ENCODE peak calls at places on chromosomes 1 and 21, in seven cellular contexts. One of them, this sample, is unnamed.

GRCh38 chr1:89953072-89953626 is 41.8 kb upstream of the ZNF326 start:
- DNase-seq in ovary: no peak
- DNase-seq in heart left ventricle: peak; percentile 37
- DNase-seq in H1: peak; percentile 52
- DNase-seq in SJSA1: peak; percentile 92
- DNase-seq in OCI-LY7: peak; percentile 38
- DNase-seq in neuronal stem cell: no peak
- DNase-seq in this sample: no peak

GRCh38 chr1:89872567-89872966 is 51.7 kb downstream of the LRRC8D start:
- DNase-seq in ovary: no peak
- DNase-seq in heart left ventricle: no peak
- DNase-seq in H1: no peak
- DNase-seq in SJSA1: no peak
- DNase-seq in OCI-LY7: no peak
- DNase-seq in neuronal stem cell: no peak
- DNase-seq in this sample: no peak

GRCh38 chr1:109283748-109284600 is 1.0 kb upstream of the PSRC1 start:
- DNase-seq in ovary: no peak
- DNase-seq in heart left ventricle: no peak
- DNase-seq in H1: no peak
- DNase-seq in SJSA1: no peak
- DNase-seq in OCI-LY7: no peak
- DNase-seq in neuronal stem cell: no peak
- DNase-seq in this sample: no peak

GRCh38 chr1:204971700-204972336 is 71.2 kb upstream of the CNTN2 start:
- DNase-seq in ovary: no peak
- DNase-seq in heart left ventricle: no peak
- DNase-seq in H1: no peak
- DNase-seq in SJSA1: no peak
- DNase-seq in OCI-LY7: no peak
- DNase-seq in neuronal stem cell: no peak
- DNase-seq in this sample: no peak

GRCh38 chr1:187516874-187517273 is 688.1 kb downstream of the PLA2G4A start:
- DNase-seq in ovary: no peak
- DNase-seq in heart left ventricle: no peak
- DNase-seq in H1: no peak
- DNase-seq in SJSA1: no peak
- DNase-seq in OCI-LY7: no peak
- DNase-seq in neuronal stem cell: no peak
- DNase-seq in this sample: no peak

GRCh38 chr21:35525443-35525842 is 476.3 kb upstream of the RUNX1 start:
- DNase-seq in ovary: no peak
- DNase-seq in heart left ventricle: no peak
- DNase-seq in H1: no peak
- DNase-seq in SJSA1: no peak
- DNase-seq in OCI-LY7: peak; percentile 11
- DNase-seq in neuronal stem cell: no peak
- DNase-seq in this sample: no peak

GRCh38 chr1:58000821-58001220 is 545.7 kb downstream of the OMA1 start:
- DNase-seq in ovary: no peak
- DNase-seq in heart left ventricle: no peak
- DNase-seq in H1: no peak
- DNase-seq in SJSA1: no peak
- DNase-seq in OCI-LY7: no peak
- DNase-seq in neuronal stem cell: no peak
- DNase-seq in this sample: no peak

GRCh38 chr21:46126321-46127238 is 28.7 kb downstream of the COL6A2 start:
- DNase-seq in ovary: peak; percentile 14
- DNase-seq in heart left ventricle: peak; percentile 26
- DNase-seq in H1: peak; percentile 39
- DNase-seq in SJSA1: peak; percentile 42
- DNase-seq in OCI-LY7: no peak
- DNase-seq in neuronal stem cell: no peak
- DNase-seq in this sample: peak; percentile 10

GRCh38 chr21:15257646-15258045 is 192.8 kb upstream of the NRIP1 start:
- DNase-seq in ovary: no peak
- DNase-seq in heart left ventricle: no peak
- DNase-seq in H1: no peak
- DNase-seq in SJSA1: no peak
- DNase-seq in OCI-LY7: no peak
- DNase-seq in neuronal stem cell: no peak
- DNase-seq in this sample: no peak

GRCh38 chr1:67522001-67522441 is 91.8 kb upstream of the SERBP1 start:
- DNase-seq in ovary: no peak
- DNase-seq in heart left ventricle: no peak
- DNase-seq in H1: no peak
- DNase-seq in SJSA1: no peak
- DNase-seq in OCI-LY7: no peak
- DNase-seq in neuronal stem cell: no peak
- DNase-seq in this sample: no peak

GRCh38 chr1:147723691-147724323 is 36.6 kb downstream of the GJA5 start:
- DNase-seq in ovary: no peak
- DNase-seq in heart left ventricle: peak; percentile 47
- DNase-seq in H1: peak; percentile 61
- DNase-seq in SJSA1: no peak
- DNase-seq in OCI-LY7: peak; percentile 48
- DNase-seq in neuronal stem cell: peak; percentile 51
- DNase-seq in this sample: no peak

GRCh38 chr1:11061652-11062365 is 2.0 kb upstream of the SRM start:
- DNase-seq in ovary: no peak
- DNase-seq in heart left ventricle: no peak
- DNase-seq in H1: no peak
- DNase-seq in SJSA1: no peak
- DNase-seq in OCI-LY7: peak; percentile 30
- DNase-seq in neuronal stem cell: no peak
- DNase-seq in this sample: no peak

GRCh38 chr1:74971982-74972381 is 162.2 kb upstream of the LHX8 start:
- DNase-seq in ovary: no peak
- DNase-seq in heart left ventricle: no peak
- DNase-seq in H1: no peak
- DNase-seq in SJSA1: no peak
- DNase-seq in OCI-LY7: no peak
- DNase-seq in neuronal stem cell: no peak
- DNase-seq in this sample: no peak

GRCh38 chr1:40167317-40167716 is 6.1 kb downstream of the RLF start:
- DNase-seq in ovary: no peak
- DNase-seq in heart left ventricle: no peak
- DNase-seq in H1: no peak
- DNase-seq in SJSA1: no peak
- DNase-seq in OCI-LY7: no peak
- DNase-seq in neuronal stem cell: no peak
- DNase-seq in this sample: no peak

GRCh38 chr1:204662530-204662929 is 23.0 kb downstream of the LRRN2 start:
- DNase-seq in ovary: no peak
- DNase-seq in heart left ventricle: no peak
- DNase-seq in H1: no peak
- DNase-seq in SJSA1: no peak
- DNase-seq in OCI-LY7: no peak
- DNase-seq in neuronal stem cell: no peak
- DNase-seq in this sample: no peak

GRCh38 chr1:201515895-201516294 is 9.0 kb upstream of the CSRP1 start:
- DNase-seq in ovary: no peak
- DNase-seq in heart left ventricle: no peak
- DNase-seq in H1: no peak
- DNase-seq in SJSA1: no peak
- DNase-seq in OCI-LY7: no peak
- DNase-seq in neuronal stem cell: no peak
- DNase-seq in this sample: no peak

GRCh38 chr1:59198565-59198964 is 98.3 kb upstream of the FGGY start:
- DNase-seq in ovary: no peak
- DNase-seq in heart left ventricle: no peak
- DNase-seq in H1: no peak
- DNase-seq in SJSA1: no peak
- DNase-seq in OCI-LY7: no peak
- DNase-seq in neuronal stem cell: no peak
- DNase-seq in this sample: no peak

GRCh38 chr21:8989261-8989882 is 1532.0 kb upstream of the TPTE start:
- DNase-seq in ovary: no peak
- DNase-seq in heart left ventricle: no peak
- DNase-seq in H1: no peak
- DNase-seq in SJSA1: no peak
- DNase-seq in OCI-LY7: no peak
- DNase-seq in neuronal stem cell: no peak
- DNase-seq in this sample: no peak

GRCh38 chr1:84687703-84688460 is 2.4 kb downstream of the SSX2IP start:
- DNase-seq in ovary: no peak
- DNase-seq in heart left ventricle: no peak
- DNase-seq in H1: no peak
- DNase-seq in SJSA1: no peak
- DNase-seq in OCI-LY7: peak; percentile 19
- DNase-seq in neuronal stem cell: no peak
- DNase-seq in this sample: no peak

GRCh38 chr1:204591473-204592090 is 75.4 kb downstream of the MDM4 start:
- DNase-seq in ovary: no peak
- DNase-seq in heart left ventricle: no peak
- DNase-seq in H1: no peak
- DNase-seq in SJSA1: no peak
- DNase-seq in OCI-LY7: no peak
- DNase-seq in neuronal stem cell: no peak
- DNase-seq in this sample: no peak

GRCh38 chr1:7120863-7121621 is 335.8 kb downstream of the CAMTA1 start:
- DNase-seq in ovary: no peak
- DNase-seq in heart left ventricle: no peak
- DNase-seq in H1: no peak
- DNase-seq in SJSA1: no peak
- DNase-seq in OCI-LY7: no peak
- DNase-seq in neuronal stem cell: no peak
- DNase-seq in this sample: no peak

GRCh38 chr1:246768403-246769020 is 44.3 kb downstream of the SCCPDH start:
- DNase-seq in ovary: no peak
- DNase-seq in heart left ventricle: no peak
- DNase-seq in H1: no peak
- DNase-seq in SJSA1: no peak
- DNase-seq in OCI-LY7: no peak
- DNase-seq in neuronal stem cell: no peak
- DNase-seq in this sample: no peak

GRCh38 chr1:174274452-174274851 is 115.1 kb downstream of the RABGAP1L start:
- DNase-seq in ovary: no peak
- DNase-seq in heart left ventricle: no peak
- DNase-seq in H1: no peak
- DNase-seq in SJSA1: no peak
- DNase-seq in OCI-LY7: no peak
- DNase-seq in neuronal stem cell: no peak
- DNase-seq in this sample: no peak
- H3K4me1 ChIP-seq in ovary: no peaks in the 10 kb centered on the region
- H3K4me1 ChIP-seq in heart left ventricle: no peaks in the 10 kb centered on the region
- H3K4me1 ChIP-seq in H1: no peaks in the 10 kb centered on the region
- H3K4me1 ChIP-seq in SJSA1: no peaks in the 10 kb centered on the region
- H3K4me1 ChIP-seq in OCI-LY7: peaks cover 100% of the 10 kb centered on the region
- H3K4me1 ChIP-seq in neuronal stem cell: no peaks in the 10 kb centered on the region
- H3K4me1 ChIP-seq in this sample: no peaks in the 10 kb centered on the region

GRCh38 chr1:30742963-30743559 is 14.5 kb downstream of the LAPTM5 start:
- DNase-seq in ovary: no peak
- DNase-seq in heart left ventricle: no peak
- DNase-seq in H1: no peak
- DNase-seq in SJSA1: no peak
- DNase-seq in OCI-LY7: no peak
- DNase-seq in neuronal stem cell: no peak
- DNase-seq in this sample: no peak
- H3K4me1 ChIP-seq in ovary: no peaks in the 10 kb centered on the region
- H3K4me1 ChIP-seq in heart left ventricle: no peaks in the 10 kb centered on the region
- H3K4me1 ChIP-seq in H1: peaks cover 2% of the 10 kb centered on the region
- H3K4me1 ChIP-seq in SJSA1: peaks cover 2% of the 10 kb centered on the region
- H3K4me1 ChIP-seq in OCI-LY7: peaks cover 85% of the 10 kb centered on the region
- H3K4me1 ChIP-seq in neuronal stem cell: peaks cover 9% of the 10 kb centered on the region
- H3K4me1 ChIP-seq in this sample: peaks cover 8% of the 10 kb centered on the region

GRCh38 chr1:15198684-15199083 is 45.1 kb downstream of the TMEM51 start:
- DNase-seq in ovary: no peak
- DNase-seq in heart left ventricle: no peak
- DNase-seq in H1: no peak
- DNase-seq in SJSA1: no peak
- DNase-seq in OCI-LY7: no peak
- DNase-seq in neuronal stem cell: no peak
- DNase-seq in this sample: no peak

GRCh38 chr1:15195420-15196052 is 42.0 kb downstream of the TMEM51 start:
- DNase-seq in ovary: peak; percentile 64
- DNase-seq in heart left ventricle: peak; percentile 52
- DNase-seq in H1: no peak
- DNase-seq in SJSA1: no peak
- DNase-seq in OCI-LY7: no peak
- DNase-seq in neuronal stem cell: no peak
- DNase-seq in this sample: no peak

GRCh38 chr1:15196807-15197530 is 43.4 kb downstream of the TMEM51 start:
- DNase-seq in ovary: no peak
- DNase-seq in heart left ventricle: no peak
- DNase-seq in H1: no peak
- DNase-seq in SJSA1: no peak
- DNase-seq in OCI-LY7: no peak
- DNase-seq in neuronal stem cell: no peak
- DNase-seq in this sample: peak; percentile 68

GRCh38 chr1:15197591-15198447 is 44.3 kb downstream of the TMEM51 start:
- DNase-seq in ovary: no peak
- DNase-seq in heart left ventricle: no peak
- DNase-seq in H1: no peak
- DNase-seq in SJSA1: no peak
- DNase-seq in OCI-LY7: no peak
- DNase-seq in neuronal stem cell: no peak
- DNase-seq in this sample: no peak

GRCh38 chr1:15196069-15196468 is 42.5 kb downstream of the TMEM51 start:
- DNase-seq in ovary: no peak
- DNase-seq in heart left ventricle: no peak
- DNase-seq in H1: no peak
- DNase-seq in SJSA1: no peak
- DNase-seq in OCI-LY7: no peak
- DNase-seq in neuronal stem cell: no peak
- DNase-seq in this sample: no peak
- H3K4me1 ChIP-seq in ovary: peaks cover 3% of the 10 kb centered on the region
- H3K4me1 ChIP-seq in heart left ventricle: no peaks in the 10 kb centered on the region
- H3K4me1 ChIP-seq in H1: peaks cover 35% of the 10 kb centered on the region
- H3K4me1 ChIP-seq in SJSA1: peaks cover 9% of the 10 kb centered on the region
- H3K4me1 ChIP-seq in OCI-LY7: no peaks in the 10 kb centered on the region
- H3K4me1 ChIP-seq in neuronal stem cell: peaks cover 13% of the 10 kb centered on the region
- H3K4me1 ChIP-seq in this sample: peaks cover 73% of the 10 kb centered on the region

GRCh38 chr1:46489169-46489637 is 433 bp upstream of the DMBX1 start:
- DNase-seq in ovary: no peak
- DNase-seq in heart left ventricle: no peak
- DNase-seq in H1: no peak
- DNase-seq in SJSA1: no peak
- DNase-seq in OCI-LY7: no peak
- DNase-seq in neuronal stem cell: no peak
- DNase-seq in this sample: no peak

GRCh38 chr1:46489638-46490602 is at the start of gene DMBX1:
- DNase-seq in ovary: no peak
- DNase-seq in heart left ventricle: no peak
- DNase-seq in H1: peak; percentile 87
- DNase-seq in SJSA1: no peak
- DNase-seq in OCI-LY7: no peak
- DNase-seq in neuronal stem cell: no peak
- DNase-seq in this sample: peak; percentile 83

GRCh38 chr1:46492269-46492853 is 2.7 kb downstream of the DMBX1 start:
- DNase-seq in ovary: no peak
- DNase-seq in heart left ventricle: no peak
- DNase-seq in H1: no peak
- DNase-seq in SJSA1: no peak
- DNase-seq in OCI-LY7: no peak
- DNase-seq in neuronal stem cell: no peak
- DNase-seq in this sample: no peak

GRCh38 chr1:46491500-46492268 is 2.0 kb downstream of the DMBX1 start:
- DNase-seq in ovary: no peak
- DNase-seq in heart left ventricle: no peak
- DNase-seq in H1: no peak
- DNase-seq in SJSA1: no peak
- DNase-seq in OCI-LY7: no peak
- DNase-seq in neuronal stem cell: no peak
- DNase-seq in this sample: no peak

GRCh38 chr1:46490603-46491499 is 1.2 kb downstream of the DMBX1 start:
- DNase-seq in ovary: no peak
- DNase-seq in heart left ventricle: no peak
- DNase-seq in H1: peak; percentile 69
- DNase-seq in SJSA1: no peak
- DNase-seq in OCI-LY7: no peak
- DNase-seq in neuronal stem cell: no peak
- DNase-seq in this sample: no peak
- H3K4me1 ChIP-seq in ovary: no peaks in the 10 kb centered on the region
- H3K4me1 ChIP-seq in heart left ventricle: peaks cover 19% of the 10 kb centered on the region
- H3K4me1 ChIP-seq in H1: peaks cover 46% of the 10 kb centered on the region
- H3K4me1 ChIP-seq in SJSA1: peaks cover 10% of the 10 kb centered on the region
- H3K4me1 ChIP-seq in OCI-LY7: no peaks in the 10 kb centered on the region
- H3K4me1 ChIP-seq in neuronal stem cell: no peaks in the 10 kb centered on the region
- H3K4me1 ChIP-seq in this sample: peaks cover 12% of the 10 kb centered on the region